ENCODE peak calls at places on chromosomes 12 and 14, in six cellular contexts. One of them, this sample, is unnamed.

GRCh38 chr14:42428996-42429395 is 822.3 kb downstream of the LRFN5 start:
- ATAC-seq in HepG2: no peak
- ATAC-seq in GM12878: peak
- ATAC-seq in A549: no peak
- ATAC-seq in K562: no peak
- ATAC-seq in upper lobe of left lung: no peak
- ATAC-seq in this sample: no peak

GRCh38 chr14:54671537-54671936 is 104.6 kb downstream of the SAMD4A start:
- ATAC-seq in K562: no peak
- ATAC-seq in A549: no peak
- ATAC-seq in upper lobe of left lung: no peak
- ATAC-seq in GM12878: no peak
- ATAC-seq in HepG2: no peak
- ATAC-seq in this sample: no peak

GRCh38 chr12:90922068-90922743 is 32.8 kb downstream of the CCER1 start:
- ATAC-seq in HepG2: no peak
- ATAC-seq in A549: no peak
- ATAC-seq in GM12878: no peak
- ATAC-seq in upper lobe of left lung: no peak
- ATAC-seq in K562: no peak
- ATAC-seq in this sample: no peak

GRCh38 chr12:57190037-57190436 is 26.6 kb upstream of the NXPH4 start:
- ATAC-seq in K562: no peak
- ATAC-seq in HepG2: no peak
- ATAC-seq in A549: no peak
- ATAC-seq in upper lobe of left lung: peak
- ATAC-seq in GM12878: no peak
- ATAC-seq in this sample: no peak

GRCh38 chr12:109027767-109028166 is 6.9 kb upstream of the SVOP start:
- ATAC-seq in GM12878: no peak
- ATAC-seq in HepG2: no peak
- ATAC-seq in K562: no peak
- ATAC-seq in A549: no peak
- ATAC-seq in upper lobe of left lung: no peak
- ATAC-seq in this sample: no peak

GRCh38 chr14:40445020-40445419 is 1012.8 kb upstream of the FBXO33 start:
- ATAC-seq in upper lobe of left lung: no peak
- ATAC-seq in K562: no peak
- ATAC-seq in A549: no peak
- ATAC-seq in GM12878: no peak
- ATAC-seq in HepG2: no peak
- ATAC-seq in this sample: no peak

GRCh38 chr12:63805704-63806672 is 26.3 kb downstream of the RXYLT1 start:
- ATAC-seq in GM12878: no peak
- ATAC-seq in upper lobe of left lung: no peak
- ATAC-seq in A549: peak
- ATAC-seq in K562: no peak
- ATAC-seq in HepG2: peak
- ATAC-seq in this sample: no peak

GRCh38 chr14:77691259-77691658 is 16.6 kb downstream of the ALKBH1 start:
- ATAC-seq in upper lobe of left lung: no peak
- ATAC-seq in HepG2: no peak
- ATAC-seq in K562: no peak
- ATAC-seq in GM12878: no peak
- ATAC-seq in A549: no peak
- ATAC-seq in this sample: no peak

GRCh38 chr14:74038015-74038859 is 19.1 kb downstream of the BBOF1 start:
- ATAC-seq in A549: peak
- ATAC-seq in HepG2: peak
- ATAC-seq in K562: peak
- ATAC-seq in upper lobe of left lung: no peak
- ATAC-seq in GM12878: peak
- ATAC-seq in this sample: no peak

GRCh38 chr14:36655054-36655381 is 6.6 kb upstream of the PAX9 start:
- ATAC-seq in upper lobe of left lung: no peak
- ATAC-seq in GM12878: no peak
- ATAC-seq in K562: no peak
- ATAC-seq in HepG2: no peak
- ATAC-seq in A549: no peak
- ATAC-seq in this sample: no peak

GRCh38 chr12:99528478-99528877 is 119.1 kb upstream of the GARIN6 start:
- ATAC-seq in GM12878: peak
- ATAC-seq in K562: no peak
- ATAC-seq in upper lobe of left lung: no peak
- ATAC-seq in HepG2: no peak
- ATAC-seq in A549: no peak
- ATAC-seq in this sample: no peak

GRCh38 chr12:61356485-61356884 is 903.7 kb upstream of the USP15 start:
- ATAC-seq in GM12878: no peak
- ATAC-seq in K562: no peak
- ATAC-seq in A549: no peak
- ATAC-seq in upper lobe of left lung: peak
- ATAC-seq in HepG2: no peak
- ATAC-seq in this sample: no peak

GRCh38 chr14:40336846-40337245 is 904.6 kb upstream of the FBXO33 start:
- ATAC-seq in GM12878: no peak
- ATAC-seq in K562: no peak
- ATAC-seq in A549: no peak
- ATAC-seq in HepG2: no peak
- ATAC-seq in upper lobe of left lung: no peak
- ATAC-seq in this sample: no peak

GRCh38 chr12:27970981-27971489 is 1.5 kb downstream of the PTHLH start:
- ATAC-seq in A549: no peak
- ATAC-seq in HepG2: peak
- ATAC-seq in K562: no peak
- ATAC-seq in upper lobe of left lung: no peak
- ATAC-seq in GM12878: no peak
- ATAC-seq in this sample: no peak

GRCh38 chr14:57547131-57547530 is 53.5 kb upstream of the CCDC198 start:
- ATAC-seq in K562: no peak
- ATAC-seq in GM12878: peak
- ATAC-seq in upper lobe of left lung: no peak
- ATAC-seq in HepG2: no peak
- ATAC-seq in A549: no peak
- ATAC-seq in this sample: no peak

GRCh38 chr12:93163260-93164036 is 214.3 kb upstream of the NUDT4 start:
- ATAC-seq in HepG2: peak
- ATAC-seq in A549: no peak
- ATAC-seq in GM12878: no peak
- ATAC-seq in upper lobe of left lung: no peak
- ATAC-seq in K562: no peak
- ATAC-seq in this sample: peak

GRCh38 chr12:10453144-10453543 is at the start of gene KLRC1:
- ATAC-seq in GM12878: no peak
- ATAC-seq in HepG2: no peak
- ATAC-seq in A549: no peak
- ATAC-seq in K562: no peak
- ATAC-seq in upper lobe of left lung: no peak
- ATAC-seq in this sample: no peak

GRCh38 chr14:99603471-99603933 is 505 bp downstream of the CCDC85C start:
- ATAC-seq in A549: peak
- ATAC-seq in upper lobe of left lung: no peak
- ATAC-seq in GM12878: no peak
- ATAC-seq in HepG2: no peak
- ATAC-seq in K562: no peak
- ATAC-seq in this sample: no peak

GRCh38 chr14:105979446-105979845 is 453.1 kb downstream of the TMEM121 start:
- ATAC-seq in upper lobe of left lung: no peak
- ATAC-seq in GM12878: no peak
- ATAC-seq in HepG2: no peak
- ATAC-seq in K562: no peak
- ATAC-seq in A549: no peak
- ATAC-seq in this sample: no peak

GRCh38 chr12:132162508-132163031 is 18.3 kb downstream of the NOC4L start:
- ATAC-seq in HepG2: peak
- ATAC-seq in upper lobe of left lung: peak
- ATAC-seq in A549: peak
- ATAC-seq in GM12878: peak
- ATAC-seq in K562: no peak
- ATAC-seq in this sample: peak

DNA sequence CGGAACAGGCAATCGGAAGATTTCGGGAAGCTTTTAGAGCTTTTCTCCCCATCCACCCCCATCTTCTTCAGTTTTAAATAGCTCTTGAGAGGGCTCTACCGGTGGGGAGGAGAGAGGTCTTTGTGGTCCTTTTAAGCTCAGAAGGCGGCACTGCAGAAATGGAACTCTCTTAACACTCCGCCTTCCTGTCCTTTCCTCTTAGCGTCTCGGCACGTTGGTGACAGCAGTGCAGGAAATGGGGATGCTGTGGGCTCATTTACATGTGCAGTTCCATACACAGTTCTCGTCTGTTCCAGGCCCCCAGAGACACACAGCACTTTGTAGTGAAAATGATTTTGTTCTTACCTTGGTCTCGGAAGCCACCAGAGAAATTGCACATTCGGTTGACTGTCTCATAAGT is 50.4 kb upstream of the RIN3 start:
- ATAC-seq in upper lobe of left lung: no peak
- ATAC-seq in A549: no peak
- ATAC-seq in GM12878: no peak
- ATAC-seq in K562: no peak
- ATAC-seq in HepG2: no peak
- ATAC-seq in this sample: no peak
- TF ChIP-seq POLR2A in upper lobe of left lung: no peak
- TF ChIP-seq POLR2A in A549: no peak
- TF ChIP-seq POLR2A in GM12878: no peak
- TF ChIP-seq POLR2A in K562: no peak
- TF ChIP-seq POLR2A in HepG2: no peak
- TF ChIP-seq POLR2A in this sample: no peak

GRCh38 chr12:49188205-49188915 is 520 bp downstream of the TUBA1A start:
- ATAC-seq in GM12878: peak
- ATAC-seq in A549: peak
- ATAC-seq in upper lobe of left lung: peak
- ATAC-seq in K562: peak
- ATAC-seq in HepG2: peak
- ATAC-seq in this sample: peak
- TF ChIP-seq CTCF in GM12878: no peak
- TF ChIP-seq CTCF in A549: no peak
- TF ChIP-seq CTCF in upper lobe of left lung: no peak
- TF ChIP-seq CTCF in K562: no peak
- TF ChIP-seq CTCF in HepG2: no peak
- TF ChIP-seq CTCF in this sample: no peak

GRCh38 chr14:22977684-22978486 is 4.5 kb downstream of the AJUBA start:
- ATAC-seq in A549: peak
- ATAC-seq in upper lobe of left lung: peak
- ATAC-seq in K562: no peak
- ATAC-seq in HepG2: peak
- ATAC-seq in GM12878: no peak
- ATAC-seq in this sample: peak
- TF ChIP-seq EP300 in A549: peak
- TF ChIP-seq EP300 in upper lobe of left lung: no peak
- TF ChIP-seq EP300 in K562: no peak
- TF ChIP-seq EP300 in HepG2: peak
- TF ChIP-seq EP300 in GM12878: no peak
- TF ChIP-seq EP300 in this sample: no peak

GRCh38 chr12:42076976-42077375 is 67.7 kb downstream of the GXYLT1 start:
- ATAC-seq in HepG2: no peak
- ATAC-seq in K562: peak
- ATAC-seq in A549: no peak
- ATAC-seq in GM12878: no peak
- ATAC-seq in upper lobe of left lung: no peak
- ATAC-seq in this sample: no peak
- TF ChIP-seq POLR2A in HepG2: no peak
- TF ChIP-seq POLR2A in K562: no peak
- TF ChIP-seq POLR2A in A549: no peak
- TF ChIP-seq POLR2A in GM12878: no peak
- TF ChIP-seq POLR2A in upper lobe of left lung: no peak
- TF ChIP-seq POLR2A in this sample: no peak

DNA sequence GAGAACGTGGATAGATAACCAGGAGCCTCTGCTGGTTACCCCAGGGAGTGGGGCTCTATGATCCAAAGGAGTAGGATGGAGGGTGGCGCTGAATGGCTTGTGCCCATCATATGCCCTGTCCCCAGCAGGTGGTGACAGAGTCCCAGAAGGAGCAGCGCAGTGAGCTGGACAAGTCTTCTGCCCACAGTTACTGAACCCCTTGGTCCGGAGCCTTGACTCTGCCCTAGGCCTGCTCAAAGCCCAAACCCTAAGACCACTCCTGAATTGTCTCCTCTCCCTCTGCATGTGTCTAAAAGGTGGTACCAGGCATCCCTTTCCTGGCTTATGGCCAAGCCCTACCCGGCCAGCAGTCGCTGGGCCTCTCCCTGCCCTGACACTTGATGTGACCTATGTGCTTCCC is 3.2 kb downstream of the PRPH start:
- ATAC-seq in A549: peak
- ATAC-seq in K562: no peak
- ATAC-seq in HepG2: peak
- ATAC-seq in GM12878: peak
- ATAC-seq in upper lobe of left lung: no peak
- ATAC-seq in this sample: no peak
- TF ChIP-seq CTCF in A549: peak
- TF ChIP-seq CTCF in K562: peak
- TF ChIP-seq CTCF in HepG2: peak
- TF ChIP-seq CTCF in GM12878: peak
- TF ChIP-seq CTCF in upper lobe of left lung: peak
- TF ChIP-seq CTCF in this sample: no peak

GRCh38 chr12:113239811-113240331 is 18.6 kb downstream of the TPCN1 start:
- ATAC-seq in A549: no peak
- ATAC-seq in K562: no peak
- ATAC-seq in upper lobe of left lung: no peak
- ATAC-seq in GM12878: no peak
- ATAC-seq in HepG2: no peak
- ATAC-seq in this sample: no peak
- TF ChIP-seq EP300 in A549: no peak
- TF ChIP-seq EP300 in K562: no peak
- TF ChIP-seq EP300 in upper lobe of left lung: no peak
- TF ChIP-seq EP300 in GM12878: no peak
- TF ChIP-seq EP300 in HepG2: no peak
- TF ChIP-seq EP300 in this sample: no peak

DNA sequence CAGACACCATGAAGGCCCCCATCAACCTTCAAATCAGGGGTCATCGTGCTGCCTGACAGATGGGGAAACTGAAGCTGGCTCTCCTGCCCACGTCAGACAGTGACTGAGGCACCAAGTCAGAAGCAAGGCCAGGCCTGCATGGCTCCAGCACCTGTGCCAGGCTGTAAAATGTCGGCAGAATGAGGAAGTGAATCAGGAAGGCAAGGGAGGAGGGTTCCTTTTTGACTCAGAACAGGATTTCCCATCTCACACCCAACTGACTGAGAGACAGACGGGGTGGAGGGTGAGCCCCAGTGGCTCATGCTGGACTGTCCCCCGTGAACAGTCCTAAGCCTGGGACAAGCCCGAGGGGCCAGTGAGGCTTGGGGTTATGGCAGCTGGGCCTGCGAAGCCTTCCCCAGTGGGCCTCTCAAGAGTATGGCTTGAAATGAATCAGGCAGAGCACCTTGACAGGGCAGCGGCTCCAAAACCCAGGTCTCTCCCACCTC is 20.9 kb downstream of the SYNE3 start:
- ATAC-seq in upper lobe of left lung: no peak
- ATAC-seq in K562: no peak
- ATAC-seq in A549: no peak
- ATAC-seq in HepG2: no peak
- ATAC-seq in GM12878: peak
- ATAC-seq in this sample: no peak
- TF ChIP-seq POLR2A in upper lobe of left lung: no peak
- TF ChIP-seq POLR2A in K562: no peak
- TF ChIP-seq POLR2A in A549: no peak
- TF ChIP-seq POLR2A in HepG2: no peak
- TF ChIP-seq POLR2A in GM12878: peak
- TF ChIP-seq POLR2A in this sample: no peak

GRCh38 chr12:72141381-72141780 is 130.8 kb upstream of the TRHDE start:
- ATAC-seq in A549: no peak
- ATAC-seq in upper lobe of left lung: no peak
- ATAC-seq in K562: peak
- ATAC-seq in HepG2: peak
- ATAC-seq in GM12878: peak
- ATAC-seq in this sample: no peak
- TF ChIP-seq CTCF in A549: no peak
- TF ChIP-seq CTCF in upper lobe of left lung: no peak
- TF ChIP-seq CTCF in K562: no peak
- TF ChIP-seq CTCF in HepG2: no peak
- TF ChIP-seq CTCF in GM12878: peak
- TF ChIP-seq CTCF in this sample: no peak

This sample was measured in gastroesophageal sphincter.